ENCODE peak calls at places on chromosomes 13 and 19, in nine cellular contexts. Z, X, D, O, J, B, Q, G and P are unnamed samples.

GRCh38 chr19:40392894-40393517 is 3.0 kb upstream of the HIPK4 start:
- DNase-seq in G (no peak), X (peak), J (no peak), Z (no peak), B (peak), D (peak), Q (no peak), O (no peak), P (no peak)

GRCh38 chr19:53520163-53520546 is 17.8 kb upstream of the ZNF331 start:
- DNase-seq in X (no peak), J (no peak), G (no peak), D (no peak), Q (no peak), B (no peak), Z (no peak), O (no peak), P (no peak)

GRCh38 chr19:58228584-58229254 is at the start of gene ZNF544:
- DNase-seq in O (peak), Q (peak), J (no peak), Z (peak), G (peak), B (peak), X (peak), D (peak), P (peak)

GRCh38 chr19:3453840-3454239 is 26.5 kb downstream of the SMIM24 start:
- DNase-seq in X (no peak), D (no peak), J (no peak), B (no peak), Q (no peak), Z (no peak), O (no peak), G (no peak), P (no peak)

GRCh38 chr13:114099191-114099590 is 33.2 kb downstream of the RASA3 start:
- DNase-seq in Z (peak), G (peak), Q (peak), J (peak), O (peak), D (peak), B (peak), X (peak), P (peak)

GRCh38 chr13:27161980-27162379 is 9.6 kb downstream of the USP12 start:
- DNase-seq in Z (no peak), D (peak), G (no peak), O (peak), B (no peak), X (no peak), J (no peak), Q (no peak), P (no peak)

GRCh38 chr19:10612515-10613119 is 12.7 kb upstream of the SLC44A2 start:
- DNase-seq in D (no peak), Z (no peak), G (no peak), X (no peak), Q (peak), J (no peak), O (peak), B (peak), P (peak)

GRCh38 chr13:60837806-60838205 is 440.8 kb downstream of the TDRD3 start:
- DNase-seq in G (peak), D (peak), J (no peak), X (peak), Z (no peak), B (no peak), Q (no peak), O (peak), P (no peak)

DNA sequence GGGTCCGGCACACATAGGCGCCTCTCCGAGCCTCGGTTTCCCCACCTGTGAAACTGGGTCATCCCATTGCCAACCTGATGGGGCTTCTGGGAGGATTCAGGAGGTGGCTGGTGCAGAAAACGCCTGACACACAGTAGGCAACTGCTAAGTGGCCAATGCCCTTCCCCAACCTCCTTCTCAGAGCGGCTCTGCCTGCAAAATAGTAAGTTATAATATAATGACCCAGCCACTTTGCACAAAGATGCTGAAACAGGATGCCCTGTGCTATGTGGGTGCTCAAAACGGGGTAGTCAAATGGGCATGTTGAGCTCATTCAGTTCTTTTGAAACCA is 453 bp downstream of the MARCHF2 start:
- DNase-seq in X (no peak), D (no peak), G (no peak), J (no peak), Z (no peak), Q (no peak), B (no peak), O (no peak), P (no peak)
- H3K4me3 ChIP-seq in X (peak), D (peak), G (peak), J (peak), Z (peak), Q (peak), B (peak), O (peak), P (peak)

GRCh38 chr13:106033634-106034033 is 501.8 kb downstream of the EFNB2 start:
- DNase-seq in X (peak), Z (no peak), J (no peak), B (no peak), O (peak), D (peak), Q (no peak), G (peak), P (peak)
- TF ChIP-seq CTCF in X (peak), Z (peak), J (no peak), B (no peak), O (peak), D (peak), Q (peak), G (no peak), P (peak)

DNA sequence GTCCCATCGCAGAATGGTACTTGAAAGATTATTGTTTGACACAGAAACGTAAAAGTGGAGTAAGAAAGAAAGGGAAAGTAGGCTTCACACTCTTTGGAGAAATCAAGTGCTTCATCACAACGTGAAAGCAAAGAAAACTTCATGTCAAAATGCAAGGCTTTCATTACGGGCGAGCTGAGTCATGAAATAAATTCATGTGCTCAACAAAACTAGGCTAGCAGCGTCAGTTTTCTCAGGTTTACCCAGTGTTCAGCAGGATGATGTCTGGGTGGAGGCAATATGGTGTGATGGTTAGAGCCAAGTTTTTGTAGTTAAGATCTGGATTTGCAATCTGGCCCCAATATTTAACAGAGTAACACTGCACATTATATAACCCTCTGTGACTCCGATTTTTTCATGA is 128.0 kb downstream of the TRPC4 start:
- DNase-seq in X (no peak), G (no peak), B (no peak), Q (no peak), D (peak), J (no peak), Z (no peak), O (no peak), P (no peak)
- H3K4me3 ChIP-seq in X (no peak), G (no peak), B (no peak), Q (no peak), D (no peak), J (no peak), Z (no peak), O (no peak), P (no peak)

DNA sequence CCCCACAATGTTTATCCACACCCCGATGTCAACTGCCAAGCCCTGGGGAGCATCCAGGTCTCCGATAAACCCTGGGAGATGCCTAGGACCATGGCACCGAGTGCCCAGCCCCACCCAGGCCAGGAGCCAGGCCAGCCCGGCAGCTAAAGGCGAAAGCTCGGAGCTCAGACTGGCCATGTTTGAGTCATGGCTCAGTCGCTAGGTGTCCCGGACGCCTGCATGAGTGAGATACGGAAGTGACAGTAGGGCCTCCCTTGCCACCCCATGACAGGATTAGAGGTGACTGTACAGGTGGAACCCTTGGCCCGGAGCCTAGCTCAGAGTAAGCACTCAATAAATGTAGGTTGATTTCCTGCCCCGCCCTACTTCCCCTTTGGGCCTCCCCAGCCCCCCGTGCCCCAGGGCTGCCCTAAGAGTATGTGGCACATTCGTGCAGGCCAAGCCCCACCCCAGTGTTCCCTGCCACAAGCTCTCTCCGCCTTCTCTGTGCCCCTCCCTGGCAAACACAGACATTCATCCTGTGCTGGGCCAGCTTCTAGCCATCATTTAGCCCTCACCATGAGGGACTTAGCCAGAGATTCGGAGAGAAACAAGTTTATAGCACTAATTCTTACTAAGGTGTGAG is 5.8 kb upstream of the TPM4 start:
- DNase-seq in X (no peak), J (no peak), B (peak), D (peak), G (peak), Q (peak), Z (no peak), O (no peak), P (no peak)
- TF ChIP-seq CTCF in X (no peak), J (no peak), B (no peak), D (no peak), G (no peak), Q (no peak), Z (no peak), O (no peak), P (no peak)

GRCh38 chr13:46495647-46496046 is 57.3 kb upstream of the LRCH1 start:
- DNase-seq in O (no peak), B (no peak), Z (no peak), J (no peak), Q (no peak), D (no peak), G (no peak), X (no peak), P (no peak)
- H3K4me3 ChIP-seq in O (no peak), B (no peak), Z (no peak), J (no peak), Q (no peak), D (no peak), G (no peak), X (no peak), P (no peak)

GRCh38 chr13:29706923-29707322 is 111.4 kb upstream of the SLC7A1 start:
- DNase-seq in Z (no peak), D (no peak), J (no peak), X (no peak), O (no peak), B (no peak), G (no peak), Q (no peak), P (no peak)

GRCh38 chr13:29704648-29705047 is 109.2 kb upstream of the SLC7A1 start:
- DNase-seq in Z (no peak), D (no peak), J (no peak), O (no peak), G (no peak), Q (peak), X (no peak), B (no peak), P (peak)

GRCh38 chr13:29702912-29703351 is 107.4 kb upstream of the SLC7A1 start:
- DNase-seq in G (peak), X (peak), Q (peak), J (no peak), B (no peak), Z (no peak), D (peak), O (peak), P (peak)

GRCh38 chr13:29703421-29703820 is 107.9 kb upstream of the SLC7A1 start:
- DNase-seq in G (peak), X (peak), O (no peak), B (no peak), J (no peak), Z (no peak), D (no peak), Q (no peak), P (no peak)

DNA sequence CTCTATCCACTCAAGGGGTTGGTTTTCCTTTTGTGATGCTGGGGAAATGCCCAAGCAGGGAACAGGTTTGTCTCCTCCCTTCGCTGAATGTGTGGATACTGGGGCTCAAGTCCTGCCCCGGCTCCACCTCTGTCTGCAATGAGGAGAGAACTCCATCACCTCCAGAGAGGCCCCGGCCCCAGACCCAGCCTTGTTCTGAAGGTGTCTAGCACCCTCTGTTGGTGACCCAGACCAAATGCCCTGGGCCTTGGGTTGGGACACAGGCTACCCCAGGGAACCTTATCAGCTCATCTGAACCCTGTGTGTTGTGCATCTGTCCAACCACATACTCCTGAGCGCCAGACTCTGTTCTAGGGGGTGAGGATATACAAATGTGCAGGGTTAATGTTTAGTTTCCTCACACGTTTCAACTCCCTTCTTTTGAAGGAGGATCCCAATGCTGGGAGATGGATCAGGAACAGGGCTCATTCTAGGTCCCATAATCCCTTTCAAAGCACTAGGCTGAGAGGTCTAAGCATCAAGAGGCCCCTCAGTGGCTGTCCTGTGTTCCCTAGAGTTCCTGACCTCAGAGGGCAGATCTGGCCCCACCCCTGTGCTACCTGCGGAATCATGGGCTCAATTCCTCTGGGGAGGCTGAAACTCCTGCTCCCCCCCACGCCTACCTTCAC is 112.5 kb upstream of the SLC7A1 start:
- DNase-seq in O (peak), Z (peak), B (peak), X (peak), G (peak), D (peak), Q (no peak), J (no peak), P (peak)
- TF ChIP-seq CTCF in O (peak), Z (peak), B (peak), X (peak), G (peak), D (peak), Q (peak), J (peak), P (peak)

GRCh38 chr19:1324792-1325567 is 39.3 kb downstream of the EFNA2 start:
- DNase-seq in O (peak), X (peak), Q (peak), D (peak), B (peak), Z (no peak), G (peak), J (no peak), P (peak)
- H3K4me3 ChIP-seq in O (peak), X (peak), Q (peak), D (peak), B (peak), Z (no peak), G (no peak), J (peak), P (peak)

DNA sequence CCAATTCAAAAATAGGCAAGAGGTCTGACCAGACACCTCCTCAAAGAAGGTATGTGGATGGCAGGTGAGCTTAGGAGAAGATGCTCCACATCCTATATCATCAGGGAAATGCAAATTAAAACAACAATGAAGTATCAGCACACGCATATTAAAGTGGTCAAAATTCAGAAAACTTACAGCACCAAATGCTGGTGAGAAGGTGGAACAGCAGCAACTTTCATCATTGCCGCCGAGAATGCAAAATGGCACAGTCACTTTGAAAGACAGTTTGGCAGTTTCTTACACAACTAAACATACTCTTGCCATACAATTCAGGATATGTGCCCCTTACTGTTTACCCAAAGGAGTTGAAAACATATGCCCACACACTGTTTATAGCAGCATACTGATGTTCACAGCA is 22.4 kb downstream of the OR10H4 start:
- DNase-seq in G (peak), B (no peak), J (no peak), Q (no peak), X (no peak), Z (no peak), O (no peak), D (peak), P (no peak)
- TF ChIP-seq CTCF in G (no peak), B (no peak), J (no peak), Q (no peak), X (no peak), Z (no peak), O (no peak), D (peak), P (no peak)

DNA sequence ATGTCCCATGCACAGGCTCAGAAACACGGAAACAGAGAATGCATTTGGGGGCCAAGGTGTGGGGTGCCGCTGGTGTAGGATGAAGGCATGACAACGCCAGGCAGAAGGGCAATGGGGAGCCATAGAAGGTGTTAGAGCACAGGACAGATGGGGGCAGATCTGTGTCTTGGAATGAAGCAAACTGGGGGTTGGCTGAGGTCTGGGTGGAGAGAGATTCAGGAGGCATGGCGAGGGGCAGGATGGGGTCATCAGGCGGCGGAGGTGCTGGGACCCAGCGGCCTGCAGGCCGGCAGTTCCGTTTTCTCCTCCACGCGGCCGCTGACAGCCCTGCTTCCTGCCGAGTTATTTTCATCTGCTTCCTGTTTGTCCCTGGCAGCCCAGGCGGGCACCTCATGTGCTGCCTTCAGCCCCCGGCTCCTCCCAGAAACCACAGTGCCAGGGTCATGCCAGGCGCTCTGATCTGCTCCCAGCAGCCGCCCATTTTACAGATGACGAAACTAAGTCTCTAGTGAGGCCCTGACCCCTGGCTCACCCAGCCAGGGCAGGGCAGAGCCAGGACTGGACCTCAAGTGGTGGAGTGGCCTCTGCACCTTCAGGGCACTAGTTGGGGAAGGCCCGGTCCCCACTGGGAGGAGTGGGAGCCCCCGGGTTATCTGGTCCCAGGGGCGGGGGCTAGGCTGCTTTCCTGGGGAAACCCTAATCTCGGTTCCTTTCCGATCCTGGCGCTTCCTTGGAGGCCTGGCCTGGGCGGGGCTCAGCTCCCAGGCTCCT is 2.2 kb downstream of the ARHGAP45 start:
- DNase-seq in Z (no peak), Q (peak), X (no peak), D (no peak), G (peak), B (peak), O (no peak), J (peak), P (no peak)
- H3K4me3 ChIP-seq in Z (no peak), Q (peak), X (no peak), D (no peak), G (peak), B (peak), O (no peak), J (peak), P (no peak)

DNA sequence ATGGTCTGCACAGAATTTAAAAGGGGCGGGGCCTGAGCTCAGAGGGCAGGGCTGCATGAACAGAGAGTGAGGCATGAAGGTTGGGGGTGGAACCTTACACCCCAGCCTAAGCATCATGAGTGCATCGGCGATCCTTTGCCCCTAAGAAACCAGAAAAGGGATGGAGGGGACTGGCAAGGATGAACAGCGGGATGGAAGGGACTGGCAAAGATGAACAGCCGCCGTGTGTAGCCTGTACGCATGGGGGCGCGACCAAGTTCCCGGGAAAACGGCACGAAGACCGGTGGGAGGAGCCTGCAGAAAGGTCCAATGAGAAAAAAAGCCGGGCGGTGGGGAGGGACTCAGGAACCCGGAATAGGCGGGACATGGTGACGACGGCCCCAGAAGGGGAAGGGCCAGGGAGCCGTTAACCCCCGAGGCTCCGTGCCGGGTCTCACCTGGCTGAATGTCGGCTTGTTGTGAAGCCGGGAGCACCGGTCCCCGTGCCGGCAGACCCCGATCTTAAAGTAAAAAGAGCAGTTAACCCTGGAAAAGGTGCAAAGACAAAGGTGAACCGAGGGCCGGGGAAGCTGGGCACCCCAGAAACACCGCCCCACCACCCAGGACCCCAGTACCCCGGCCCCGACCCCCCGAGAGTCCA is 410 bp downstream of the U2AF1L4 start:
- DNase-seq in Z (peak), G (peak), J (peak), B (peak), O (peak), Q (peak), X (peak), D (peak), P (peak)
- TF ChIP-seq CTCF in Z (peak), G (no peak), J (peak), B (no peak), O (peak), Q (peak), X (peak), D (peak), P (peak)